ENCODE peak calls at places on chromosomes 13 and 19, in nine cellular contexts. P is astrocyte of the spinal cord, E is AG04450, H is body of pancreas, I is omental fat pad, J is left lung, K is upper lobe of right lung, G is nephron progenitor cell, S is A549. F is an unnamed sample.
A peak's percentile ranks its signal among the peaks of the same experiment; 100 is the strongest.

GRCh38 chr19:18574691-18575291 is 3.1 kb downstream of the UBA52 start:
- DNase-seq in P (no peak), E (no peak), H (no peak), I (no peak), J (no peak), K (no peak), G (no peak), S (no peak), F (no peak)

GRCh38 chr19:40982594-40983101 is 8.4 kb upstream of the CYP2B6 start:
- DNase-seq in P (no peak), E (no peak), H (no peak), I (no peak), J (no peak), K (no peak), G (no peak), S (no peak), F (no peak)

GRCh38 chr19:55536951-55537740 is at the start of gene SBK2:
- DNase-seq in P (no peak), E (no peak), H (no peak), I (no peak), J (no peak), K (no peak), G (peak; percentile 84), S (peak; percentile 64), F (no peak)

GRCh38 chr13:36819811-36820140 is 754 bp downstream of the RFXAP start:
- DNase-seq in P (peak; percentile 26), E (no peak), H (no peak), I (no peak), J (no peak), K (no peak), G (no peak), S (peak; percentile 9), F (peak; percentile 57)

GRCh38 chr19:28351761-28352160 is 861.2 kb downstream of the UQCRFS1 start:
- DNase-seq in P (peak; percentile 1), E (no peak), H (no peak), I (no peak), J (no peak), K (no peak), G (no peak), S (no peak), F (no peak)

GRCh38 chr19:2554856-2555255 is 78.9 kb downstream of the GADD45B start:
- DNase-seq in P (peak; percentile 40), E (no peak), H (no peak), I (no peak), J (peak; percentile 34), K (no peak), G (no peak), S (no peak), F (no peak)

GRCh38 chr13:20470136-20470535 is 55.5 kb downstream of the CRYL1 start:
- DNase-seq in P (no peak), E (no peak), H (no peak), I (no peak), J (no peak), K (no peak), G (no peak), S (no peak), F (no peak)

GRCh38 chr19:10670187-10670586 is 16.0 kb downstream of the ILF3 start:
- DNase-seq in P (no peak), E (no peak), H (no peak), I (no peak), J (no peak), K (no peak), G (no peak), S (no peak), F (no peak)

GRCh38 chr19:54178581-54179261 is 5.8 kb upstream of the TMC4 start:
- DNase-seq in P (no peak), E (no peak), H (no peak), I (no peak), J (no peak), K (no peak), G (peak; percentile 62), S (no peak), F (peak; percentile 58)

GRCh38 chr19:4375164-4375619 is 25.2 kb downstream of the SH3GL1 start:
- DNase-seq in P (no peak), E (no peak), H (peak; percentile 80), I (no peak), J (peak; percentile 69), K (peak; percentile 83), G (no peak), S (peak; percentile 47), F (no peak)

GRCh38 chr13:106348032-106348431 is 187.4 kb downstream of the EFNB2 start:
- DNase-seq in P (peak; percentile 74), E (no peak), H (no peak), I (no peak), J (no peak), K (no peak), G (no peak), S (peak; percentile 1), F (no peak)

GRCh38 chr13:110921695-110922094 is 6.8 kb upstream of the ANKRD10 start:
- DNase-seq in P (no peak), E (no peak), H (no peak), I (no peak), J (no peak), K (no peak), G (no peak), S (no peak), F (no peak)

GRCh38 chr13:91036886-91037285 is 310.6 kb upstream of the MIR17HG start:
- DNase-seq in P (no peak), E (no peak), H (no peak), I (no peak), J (no peak), K (no peak), G (no peak), S (no peak), F (no peak)

GRCh38 chr13:91032104-91032503 is 315.4 kb upstream of the MIR17HG start:
- DNase-seq in P (no peak), E (no peak), H (no peak), I (no peak), J (no peak), K (no peak), G (no peak), S (no peak), F (no peak)

GRCh38 chr13:91031508-91031907 is 316.0 kb upstream of the MIR17HG start:
- DNase-seq in P (no peak), E (no peak), H (no peak), I (no peak), J (no peak), K (no peak), G (no peak), S (peak; percentile 1), F (no peak)
- TF ChIP-seq CTCF in P (no peak), E (no peak), H (no peak), I (no peak), J (no peak), K (no peak), G (no peak), S (no peak), F (no peak)

GRCh38 chr19:34149873-34150272 is 22.4 kb upstream of the LSM14A start:
- DNase-seq in P (no peak), E (no peak), H (no peak), I (no peak), J (no peak), K (no peak), G (no peak), S (no peak), F (no peak)
- TF ChIP-seq CTCF in P (no peak), E (no peak), H (no peak), I (no peak), J (no peak), K (no peak), G (no peak), S (no peak), F (no peak)

DNA sequence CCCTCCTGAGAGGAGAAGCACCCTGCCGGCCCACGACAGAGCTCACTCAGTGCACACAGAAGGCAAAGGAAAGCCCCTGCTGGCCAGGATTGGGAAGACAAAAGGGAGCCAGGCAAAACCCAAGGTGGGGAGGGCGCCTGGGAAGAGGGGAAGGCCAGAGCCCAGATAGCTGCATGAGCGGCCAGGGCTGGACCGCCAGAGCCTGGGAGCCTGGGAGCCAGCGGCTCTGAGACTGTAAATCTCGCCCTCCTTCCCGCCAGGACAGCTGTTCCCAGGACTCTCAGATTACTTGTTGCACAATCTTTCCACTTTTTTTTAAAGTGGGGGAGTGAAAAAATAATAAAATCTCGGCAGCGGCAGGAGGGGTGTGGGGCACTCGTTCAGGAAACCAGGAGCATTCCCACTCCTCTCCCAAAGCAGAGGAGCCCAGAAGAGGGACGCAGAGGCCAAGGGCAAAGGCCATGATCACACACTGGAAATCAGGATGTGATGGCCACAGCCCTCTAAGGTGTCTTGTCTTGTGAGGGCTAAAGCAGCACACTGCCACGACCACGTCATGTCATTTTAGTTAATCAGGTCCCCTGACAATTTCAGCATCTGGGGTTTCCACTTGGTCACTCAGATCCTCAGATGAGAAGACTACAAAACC is 19.6 kb upstream of the EPHX3 start:
- DNase-seq in P (peak; percentile 96), E (peak; percentile 90), H (peak; percentile 66), I (peak; percentile 31), J (peak; percentile 70), K (no peak), G (peak; percentile 90), S (peak; percentile 55), F (no peak)
- TF ChIP-seq CTCF in P (peak; percentile 77), E (peak; percentile 64), H (no peak), I (no peak), J (no peak), K (peak; percentile 45), G (peak; percentile 58), S (no peak), F (no peak)

GRCh38 chr13:91348906-91349435 is 1.5 kb downstream of the MIR17HG start:
- DNase-seq in P (peak; percentile 91), E (peak; percentile 49), H (peak; percentile 89), I (peak; percentile 98), J (peak; percentile 93), K (peak; percentile 96), G (peak; percentile 96), S (peak; percentile 84), F (peak; percentile 95)

GRCh38 chr13:91347996-91348905 is 764 bp downstream of the MIR17HG start:
- DNase-seq in P (no peak), E (no peak), H (peak; percentile 42), I (peak; percentile 25), J (peak; percentile 61), K (peak; percentile 83), G (peak; percentile 49), S (peak; percentile 18), F (peak; percentile 71)

GRCh38 chr13:91346062-91346461 is 1.4 kb upstream of the MIR17HG start:
- DNase-seq in P (no peak), E (no peak), H (no peak), I (no peak), J (no peak), K (no peak), G (no peak), S (no peak), F (peak; percentile 44)

GRCh38 chr13:91346848-91347211 is 657 bp upstream of the MIR17HG start:
- DNase-seq in P (peak; percentile 32), E (no peak), H (peak; percentile 32), I (no peak), J (peak; percentile 34), K (no peak), G (peak; percentile 30), S (peak; percentile 18), F (peak; percentile 76)

DNA sequence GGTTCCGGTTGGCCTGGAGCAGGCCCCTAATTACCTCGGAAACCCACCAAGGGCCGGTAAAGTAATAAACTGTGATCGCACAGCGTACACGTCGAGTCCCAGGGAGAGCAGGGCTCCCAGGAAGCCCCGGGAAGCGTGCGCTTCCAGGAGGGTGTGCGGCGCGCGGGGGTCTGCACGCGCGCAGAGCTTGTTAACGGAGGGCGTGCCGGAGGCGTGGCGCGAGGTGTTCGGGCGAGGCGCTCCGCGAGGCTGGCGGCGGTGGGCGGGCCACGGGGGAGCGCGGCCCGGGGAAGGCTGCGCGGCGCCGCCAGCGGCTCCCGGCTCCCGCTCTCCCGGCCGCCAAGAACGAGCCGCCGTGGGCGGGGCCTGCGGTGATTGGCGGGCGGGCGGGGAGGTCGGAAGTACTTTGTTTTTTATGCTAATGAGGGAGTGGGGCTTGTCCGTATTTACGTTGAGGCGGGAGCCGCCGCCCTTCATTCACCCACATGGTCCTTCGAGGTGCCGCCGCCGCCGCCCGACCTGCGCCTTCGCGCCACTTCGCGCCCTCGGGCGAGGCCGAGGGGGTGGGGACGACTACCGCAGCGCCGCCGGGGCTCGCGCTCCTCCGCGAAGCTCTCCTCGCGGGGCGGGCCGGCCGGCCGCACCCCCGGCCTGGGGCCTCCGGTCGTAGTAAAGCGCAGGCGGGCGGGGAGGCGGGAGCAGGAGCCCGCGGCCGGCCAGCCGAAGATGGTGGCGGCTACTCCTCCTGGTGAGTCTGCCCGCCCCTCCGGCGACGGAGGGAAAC is at the start of gene MIR17HG:
- DNase-seq in P (peak; percentile 90), E (no peak), H (peak; percentile 89), I (peak; percentile 66), J (peak; percentile 92), K (peak; percentile 96), G (peak; percentile 94), S (peak; percentile 89), F (peak; percentile 91)
- TF ChIP-seq CTCF in P (no peak), E (no peak), H (no peak), I (no peak), J (no peak), K (no peak), G (no peak), S (no peak), F (no peak)

F was measured in activated CD8-positive, alpha-beta T cell treated with anti-CD3 and anti-CD28 coated beads for 36 hours.